ENCODE peak calls at places on chromosome 10, in four cellular contexts. P is GM12878, U is NCI-H2081, H is endothelial cell of umbilical vein. A is an unnamed sample.

GRCh38 chr10:130218936-130219335 is 82.7 kb downstream of the GLRX3 start:
- DNase-seq in P (no peak), U (no peak), H (no peak), A (no peak)

GRCh38 chr10:18043607-18044006 is 91.9 kb downstream of the SLC39A12 start:
- DNase-seq in P (no peak), U (no peak), H (no peak), A (no peak)

GRCh38 chr10:21075880-21076279 is 178.8 kb upstream of the NEBL start:
- DNase-seq in P (no peak), U (no peak), H (no peak), A (no peak)

GRCh38 chr10:83433705-83434104 is 705.6 kb upstream of the GHITM start:
- DNase-seq in P (no peak), U (no peak), H (no peak), A (no peak)

GRCh38 chr10:104299031-104299904 is 30.3 kb downstream of the GSTO2 start:
- DNase-seq in P (no peak), U (no peak), H (peak; percentile 56), A (no peak)

GRCh38 chr10:74921744-74922143 is 95.3 kb downstream of the KAT6B start:
- DNase-seq in P (no peak), U (no peak), H (no peak), A (no peak)

GRCh38 chr10:133021963-133022783 is 65.6 kb upstream of the ADGRA1 start:
- DNase-seq in P (no peak), U (no peak), H (no peak), A (no peak)

GRCh38 chr10:72099054-72099921 is 10.9 kb upstream of the SPOCK2 start:
- DNase-seq in P (no peak), U (no peak), H (no peak), A (no peak)

GRCh38 chr10:64515975-64516699 is 994.9 kb downstream of the REEP3 start:
- DNase-seq in P (no peak), U (no peak), H (no peak), A (no peak)

GRCh38 chr10:100370561-100370975 is 23.5 kb downstream of the SCD start:
- DNase-seq in P (no peak), U (no peak), H (no peak), A (no peak)

GRCh38 chr10:87079106-87079836 is 15.4 kb downstream of the GLUD1 start:
- DNase-seq in P (no peak), U (no peak), H (no peak), A (no peak)

GRCh38 chr10:7606977-7607404 is 59.8 kb downstream of the ITIH5 start:
- DNase-seq in P (no peak), U (no peak), H (no peak), A (no peak)

GRCh38 chr10:63757067-63757466 is 235.9 kb downstream of the REEP3 start:
- DNase-seq in P (no peak), U (no peak), H (no peak), A (no peak)

GRCh38 chr10:84613336-84614021 is 285.1 kb downstream of the CCSER2 start:
- DNase-seq in P (no peak), U (peak; percentile 66), H (no peak), A (no peak)

GRCh38 chr10:80183436-80183835 is 21.9 kb downstream of the ANXA11 start:
- DNase-seq in P (no peak), U (no peak), H (no peak), A (no peak)

GRCh38 chr10:68796609-68797008 is 30.7 kb upstream of the STOX1 start:
- DNase-seq in P (no peak), U (no peak), H (no peak), A (no peak)

GRCh38 chr10:126016884-126017283 is 120.5 kb downstream of the FANK1 start:
- DNase-seq in P (no peak), U (no peak), H (no peak), A (no peak)

GRCh38 chr10:36712695-36713094 is 412.7 kb upstream of the ANKRD30A start:
- DNase-seq in P (no peak), U (no peak), H (no peak), A (no peak)

GRCh38 chr10:79084972-79085597 is 16.3 kb downstream of the ZMIZ1 start:
- DNase-seq in P (no peak), U (no peak), H (no peak), A (peak; percentile 37)

GRCh38 chr10:93680414-93681047 is 21.9 kb downstream of the FRA10AC1 start:
- DNase-seq in P (no peak), U (peak; percentile 33), H (peak; percentile 77), A (no peak)

GRCh38 chr10:88413412-88413811 is 169.7 kb downstream of the RNLS start:
- DNase-seq in P (no peak), U (no peak), H (no peak), A (no peak)

GRCh38 chr10:76576276-76576962 is 1061.2 kb downstream of the KCNMA1 start:
- DNase-seq in P (no peak), U (no peak), H (no peak), A (no peak)

GRCh38 chr10:13961096-13961495 is 369.6 kb downstream of the FRMD4A start:
- DNase-seq in P (no peak), U (no peak), H (peak; percentile 47), A (no peak)

GRCh38 chr10:84375011-84375410 is 46.6 kb downstream of the CCSER2 start:
- DNase-seq in P (peak; percentile 34), U (peak; percentile 22), H (peak; percentile 81), A (peak; percentile 31)

GRCh38 chr10:100829933-100830727 is 82.6 kb upstream of the SLF2 start:
- DNase-seq in P (no peak), U (no peak), H (no peak), A (no peak)